ENCODE peak calls at places on chromosomes 16 and 17, in five cellular contexts. L is body of pancreas, K is OCI-LY7, T is endodermal cell, A is breast epithelium. S is an unnamed sample.

GRCh38 chr17:65270932-65271700 is 133.9 kb downstream of the RGS9 start:
- DNase-seq in L (no peak), K (no peak), T (peak; percentile 45), A (no peak), S (no peak)

GRCh38 chr17:72671034-72671433 is 421.5 kb downstream of the SLC39A11 start:
- DNase-seq in L (no peak), K (no peak), T (no peak), A (no peak), S (no peak)

GRCh38 chr17:27743288-27743885 is 56.9 kb downstream of the NOS2 start:
- DNase-seq in L (no peak), K (no peak), T (peak; percentile 22), A (no peak), S (no peak)

GRCh38 chr17:72334205-72334604 is 213.4 kb downstream of the SOX9 start:
- DNase-seq in L (no peak), K (no peak), T (no peak), A (no peak), S (no peak)

GRCh38 chr17:10243905-10244844 is 45.8 kb upstream of the GAS7 start:
- DNase-seq in L (no peak), K (no peak), T (no peak), A (no peak), S (no peak)

GRCh38 chr17:67151717-67152116 is 93.3 kb downstream of the HELZ start:
- DNase-seq in L (no peak), K (no peak), T (no peak), A (no peak), S (no peak)

GRCh38 chr16:85614338-85615013 is 1.4 kb downstream of the GSE1 start:
- DNase-seq in L (peak; percentile 66), K (peak; percentile 29), T (peak; percentile 73), A (no peak), S (peak; percentile 27)

GRCh38 chr17:45282683-45283644 is 21.1 kb upstream of the SPATA32 start:
- DNase-seq in L (no peak), K (no peak), T (peak; percentile 77), A (no peak), S (no peak)

GRCh38 chr17:13346081-13346533 is 255.6 kb downstream of the HS3ST3A1 start:
- DNase-seq in L (no peak), K (no peak), T (peak; percentile 86), A (no peak), S (no peak)

GRCh38 chr16:85384831-85385462 is 228.2 kb upstream of the GSE1 start:
- DNase-seq in L (no peak), K (no peak), T (no peak), A (peak; percentile 82), S (peak; percentile 33)

GRCh38 chr17:8740486-8740885 is 4.2 kb downstream of the CCDC42 start:
- DNase-seq in L (no peak), K (peak; percentile 34), T (peak; percentile 88), A (no peak), S (no peak)

GRCh38 chr16:59204589-59204988 is 470.5 kb upstream of the GOT2 start:
- DNase-seq in L (no peak), K (no peak), T (no peak), A (no peak), S (no peak)

GRCh38 chr16:34803683-34804416 is 1344.4 kb downstream of the TP53TG3F start:
- DNase-seq in L (no peak), K (no peak), T (no peak), A (no peak), S (no peak)

GRCh38 chr16:46573008-46573833 is 48.0 kb downstream of the SHCBP1 start:
- DNase-seq in L (no peak), K (no peak), T (peak; percentile 72), A (no peak), S (no peak)

GRCh38 chr17:50139950-50140885 is 10.3 kb upstream of the SAMD14 start:
- DNase-seq in L (peak; percentile 79), K (peak; percentile 63), T (peak; percentile 97), A (no peak), S (peak; percentile 89)

GRCh38 chr17:82021728-82022309 is 859 bp downstream of the CENPX start:
- DNase-seq in L (no peak), K (peak; percentile 40), T (no peak), A (no peak), S (no peak)

GRCh38 chr16:64356267-64356666 is 765.6 kb downstream of the CDH11 start:
- DNase-seq in L (no peak), K (no peak), T (no peak), A (no peak), S (no peak)

GRCh38 chr16:29645699-29646187 is 17.3 kb upstream of the SPN start:
- DNase-seq in L (no peak), K (peak; percentile 78), T (peak; percentile 68), A (no peak), S (no peak)

GRCh38 chr17:81165246-81166032 is at the start of gene PVALEF:
- DNase-seq in L (peak; percentile 44), K (no peak), T (peak; percentile 87), A (no peak), S (no peak)

GRCh38 chr16:16956376-16956775 is 514.4 kb downstream of the XYLT1 start:
- DNase-seq in L (no peak), K (no peak), T (no peak), A (no peak), S (no peak)

GRCh38 chr16:16966439-16966838 is 504.3 kb downstream of the XYLT1 start:
- DNase-seq in L (no peak), K (no peak), T (no peak), A (no peak), S (no peak)

GRCh38 chr16:16960785-16961184 is 510.0 kb downstream of the XYLT1 start:
- DNase-seq in L (no peak), K (no peak), T (peak; percentile 81), A (no peak), S (no peak)
- TF ChIP-seq CTCF in L (no peak), K (no peak), T (peak; percentile 47), A (no peak), S (no peak)

DNA sequence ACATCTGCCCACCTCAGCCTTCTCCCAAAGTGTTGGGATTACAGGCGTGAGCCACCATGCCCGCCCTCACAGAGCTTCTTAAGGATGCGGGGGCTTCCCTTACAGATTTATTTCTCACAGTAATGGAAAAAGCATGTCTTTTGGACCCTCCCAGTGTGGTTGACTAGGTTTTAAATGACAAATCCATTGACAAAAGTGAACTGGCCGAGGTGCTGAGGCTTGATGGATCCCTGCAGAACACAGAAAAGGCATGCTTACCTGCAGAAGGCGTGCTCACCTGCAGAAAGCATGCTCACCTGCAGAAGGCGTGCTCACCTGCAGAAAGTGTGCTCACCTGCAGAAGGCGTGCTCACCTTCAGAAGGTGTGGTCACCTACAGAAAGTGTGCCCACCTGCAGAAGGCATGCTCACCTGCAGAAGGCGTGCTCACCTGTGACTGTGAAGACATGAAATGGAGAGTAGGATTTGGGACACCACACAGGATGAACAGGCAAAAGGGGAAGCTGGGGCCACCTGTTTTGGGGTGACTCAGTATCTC is 15.1 kb upstream of the BBS2 start:
- DNase-seq in L (no peak), K (no peak), T (no peak), A (no peak), S (no peak)
- TF ChIP-seq CTCF in L (no peak), K (no peak), T (peak; percentile 19), A (no peak), S (no peak)

GRCh38 chr17:39105705-39106104 is 45.7 kb downstream of the PLXDC1 start:
- DNase-seq in L (no peak), K (no peak), T (no peak), A (no peak), S (no peak)

GRCh38 chr17:39110435-39111136 is 40.9 kb downstream of the PLXDC1 start:
- DNase-seq in L (peak; percentile 68), K (no peak), T (peak; percentile 75), A (no peak), S (peak; percentile 60)

GRCh38 chr17:39108976-39109375 is 42.5 kb downstream of the PLXDC1 start:
- DNase-seq in L (no peak), K (no peak), T (no peak), A (no peak), S (no peak)

GRCh38 chr17:39107141-39107540 is 44.3 kb downstream of the PLXDC1 start:
- DNase-seq in L (no peak), K (no peak), T (no peak), A (no peak), S (no peak)

GRCh38 chr17:39107973-39108372 is 43.5 kb downstream of the PLXDC1 start:
- DNase-seq in L (no peak), K (no peak), T (peak; percentile 74), A (no peak), S (no peak)
- TF ChIP-seq CTCF in L (no peak), K (peak; percentile 15), T (peak; percentile 65), A (no peak), S (peak; percentile 33)

GRCh38 chr17:30095507-30096244 is 20.9 kb upstream of the NSRP1 start:
- DNase-seq in L (no peak), K (peak; percentile 55), T (peak; percentile 78), A (no peak), S (peak; percentile 41)
- TF ChIP-seq CTCF in L (peak; percentile 35), K (peak; percentile 79), T (peak; percentile 77), A (no peak), S (no peak)

GRCh38 chr17:37488009-37488604 is 1.6 kb upstream of the DUSP14 start:
- DNase-seq in L (no peak), K (no peak), T (peak; percentile 58), A (no peak), S (peak; percentile 66)

GRCh38 chr17:37490638-37491614 is 1.2 kb downstream of the DUSP14 start:
- DNase-seq in L (no peak), K (peak; percentile 33), T (peak; percentile 88), A (peak; percentile 75), S (peak; percentile 92)

GRCh38 chr17:37488607-37489196 is 989 bp upstream of the DUSP14 start:
- DNase-seq in L (peak; percentile 87), K (peak; percentile 64), T (peak; percentile 95), A (peak; percentile 91), S (peak; percentile 99)

GRCh38 chr17:37489197-37490001 is at the start of gene DUSP14:
- DNase-seq in L (peak; percentile 82), K (peak; percentile 91), T (peak; percentile 95), A (peak; percentile 65), S (peak; percentile 99)

GRCh38 chr17:37490022-37490587 is 414 bp downstream of the DUSP14 start:
- DNase-seq in L (peak; percentile 60), K (peak; percentile 85), T (peak; percentile 95), A (peak; percentile 70), S (peak; percentile 98)
- TF ChIP-seq CTCF in L (peak; percentile 20), K (peak; percentile 71), T (peak; percentile 66), A (no peak), S (peak; percentile 99)

DNA sequence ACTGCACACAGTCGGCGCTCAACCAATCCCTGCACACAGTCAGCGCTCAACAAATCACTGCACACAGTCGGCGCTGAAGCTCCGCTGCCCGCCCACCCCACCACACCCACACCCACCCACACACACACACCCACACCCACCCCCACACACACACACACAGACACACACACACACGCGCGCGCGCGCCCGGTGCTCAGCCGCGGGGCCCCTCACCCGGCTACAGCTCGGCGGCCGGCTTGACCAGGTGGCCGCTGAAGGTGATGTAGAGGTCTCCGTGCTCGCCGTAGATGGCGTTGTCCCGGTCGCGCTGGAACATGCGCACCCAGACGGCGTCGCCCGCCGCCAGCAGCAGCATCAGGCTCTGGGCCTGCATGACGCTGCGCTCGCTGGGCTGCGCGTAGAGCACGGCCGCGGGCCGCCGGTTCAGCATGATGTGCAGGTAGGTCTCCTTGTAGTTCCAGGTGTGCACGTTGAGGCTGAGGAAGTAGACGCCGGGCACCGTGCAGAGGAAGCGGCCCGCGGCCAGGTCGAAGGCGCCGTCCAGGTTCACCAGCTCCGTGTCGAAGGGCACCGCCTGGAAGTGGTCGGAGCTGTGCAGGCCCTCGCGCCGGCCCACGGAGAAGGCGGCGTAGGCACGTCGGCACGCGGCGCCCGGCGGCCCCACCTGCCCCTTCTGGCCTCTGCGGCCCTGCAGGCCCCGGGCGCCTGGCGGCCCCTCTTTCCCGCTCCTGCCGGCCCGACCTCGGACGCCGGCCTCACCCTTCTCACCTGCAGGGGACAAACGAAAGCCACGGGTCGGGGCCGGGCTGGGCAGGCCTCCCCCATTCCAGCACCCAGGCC is 2.5 kb downstream of the C1QTNF8 start:
- DNase-seq in L (no peak), K (peak; percentile 23), T (peak; percentile 76), A (no peak), S (no peak)
- TF ChIP-seq CTCF in L (no peak), K (no peak), T (peak; percentile 19), A (no peak), S (no peak)